ENCODE peak calls at places on chromosomes 16 and 17, in four cellular contexts. V is Caki2; W is CD8-positive, alpha-beta memory T cell; Z is activated naive CD4-positive, alpha-beta T cell treated with anti-CD3 and anti-CD28 coated beads, Interleukin-2, amount 10 ng/mL, durations not matched to agents 7 days and 5 days. X is an unnamed sample.

GRCh38 chr17:74212262-74212912 is 984 bp upstream of the TTYH2 start:
- DNase-seq in V (no peak), W (peak), Z (peak), X (peak)

GRCh38 chr16:27473101-27473900 is 71.3 kb downstream of the IL21R start:
- DNase-seq in V (no peak), W (no peak), Z (no peak), X (no peak)

GRCh38 chr17:66507103-66507923 is 204.9 kb downstream of the PRKCA start:
- DNase-seq in V (peak), W (no peak), Z (no peak), X (peak)

GRCh38 chr16:557463-558297 is 2.5 kb upstream of the PRR35 start:
- DNase-seq in V (no peak), W (no peak), Z (no peak), X (no peak)

GRCh38 chr16:81522141-81522701 is 77.6 kb downstream of the CMIP start:
- DNase-seq in V (no peak), W (peak), Z (no peak), X (peak)

GRCh38 chr17:2893422-2893914 is 97.2 kb downstream of the RAP1GAP2 start:
- DNase-seq in V (no peak), W (no peak), Z (no peak), X (peak)

GRCh38 chr17:6072157-6072556 is 2.0 kb downstream of the WSCD1 start:
- DNase-seq in V (no peak), W (no peak), Z (no peak), X (peak)

GRCh38 chr16:8670014-8670560 is 4.3 kb upstream of the ABAT start:
- DNase-seq in V (no peak), W (no peak), Z (no peak), X (no peak)

GRCh38 chr17:40343126-40344119 is 21.1 kb downstream of the GJD3 start:
- DNase-seq in V (no peak), W (no peak), Z (no peak), X (no peak)

GRCh38 chr16:1863681-1864460 is 8.1 kb downstream of the MEIOB start:
- DNase-seq in V (peak), W (no peak), Z (no peak), X (peak)

GRCh38 chr17:78904371-78904770 is 1.4 kb upstream of the CEP295NL start:
- DNase-seq in V (no peak), W (no peak), Z (no peak), X (no peak)

X was measured in PC-3.